ENCODE peak calls at places on chromosome 7, in six cellular contexts. N is epithelial cell of esophagus, Y is myocyte, H is amniotic epithelial cell, V is naive B cell, X is endothelial cell. F is an unnamed sample.

GRCh38 chr7:5222861-5223411 is 32.9 kb downstream of the WIPI2 start:
- DNase-seq in N (no peak), Y (no peak), H (no peak), V (no peak), X (no peak), F (no peak)

GRCh38 chr7:128115326-128115820 is 84.1 kb upstream of the LRRC4 start:
- DNase-seq in N (peak; percentile 79), Y (peak; percentile 51), H (no peak), V (no peak), X (no peak), F (no peak)

GRCh38 chr7:100444311-100445278 is 8.3 kb upstream of the PPP1R35 start:
- DNase-seq in N (no peak), Y (no peak), H (peak; percentile 73), V (no peak), X (peak; percentile 56), F (no peak)

GRCh38 chr7:140641532-140642191 is 1.0 kb upstream of the DENND2A start:
- DNase-seq in N (no peak), Y (no peak), H (no peak), V (no peak), X (no peak), F (no peak)

GRCh38 chr7:103859699-103860098 is 129.8 kb downstream of the RELN start:
- DNase-seq in N (no peak), Y (no peak), H (no peak), V (no peak), X (no peak), F (no peak)

GRCh38 chr7:48635796-48636195 is 288.6 kb upstream of the CDC14C start:
- DNase-seq in N (no peak), Y (peak; percentile 20), H (no peak), V (no peak), X (no peak), F (no peak)

GRCh38 chr7:26388256-26388655 is 96.6 kb downstream of the SNX10 start:
- DNase-seq in N (no peak), Y (no peak), H (no peak), V (no peak), X (no peak), F (no peak)

GRCh38 chr7:907158-907980 is 31.0 kb downstream of the GET4 start:
- DNase-seq in N (no peak), Y (no peak), H (no peak), V (no peak), X (no peak), F (no peak)

GRCh38 chr7:130721486-130722277 is 12.3 kb downstream of the KLF14 start:
- DNase-seq in N (peak; percentile 49), Y (peak; percentile 86), H (peak; percentile 83), V (no peak), X (peak; percentile 80), F (no peak)

GRCh38 chr7:123787227-123788007 is 38.6 kb upstream of the WASL start:
- DNase-seq in N (peak; percentile 84), Y (no peak), H (peak; percentile 46), V (no peak), X (no peak), F (no peak)

GRCh38 chr7:92137531-92137930 is 3.3 kb upstream of the CYP51A1 start:
- DNase-seq in N (no peak), Y (no peak), H (peak; percentile 99), V (no peak), X (no peak), F (no peak)

GRCh38 chr7:43113622-43114450 is 1.4 kb downstream of the HECW1 start:
- DNase-seq in N (no peak), Y (no peak), H (no peak), V (no peak), X (no peak), F (no peak)

GRCh38 chr7:516606-517456 is 2.8 kb downstream of the PDGFA start:
- DNase-seq in N (peak; percentile 82), Y (peak; percentile 85), H (peak; percentile 80), V (no peak), X (no peak), F (no peak)

GRCh38 chr7:122858310-122858709 is 27.9 kb downstream of the CADPS2 start:
- DNase-seq in N (no peak), Y (no peak), H (peak; percentile 11), V (no peak), X (no peak), F (no peak)

GRCh38 chr7:123570390-123571182 is 13.0 kb upstream of the NDUFA5 start:
- DNase-seq in N (peak; percentile 89), Y (no peak), H (no peak), V (no peak), X (no peak), F (no peak)

GRCh38 chr7:34277801-34278195 is 372.5 kb downstream of the BMPER start:
- DNase-seq in N (peak; percentile 19), Y (peak; percentile 24), H (no peak), V (no peak), X (no peak), F (no peak)

GRCh38 chr7:1192171-1192676 is 32.2 kb upstream of the ZFAND2A start:
- DNase-seq in N (peak; percentile 80), Y (no peak), H (peak; percentile 81), V (no peak), X (peak; percentile 46), F (no peak)

GRCh38 chr7:87499494-87499893 is 24.0 kb upstream of the ABCB4 start:
- DNase-seq in N (no peak), Y (no peak), H (no peak), V (no peak), X (no peak), F (no peak)

GRCh38 chr7:142375710-142376313 is 118.0 kb upstream of the PRSS58 start:
- DNase-seq in N (peak; percentile 97), Y (no peak), H (peak; percentile 63), V (no peak), X (peak; percentile 66), F (no peak)

GRCh38 chr7:98358706-98359105 is 42.2 kb downstream of the BAIAP2L1 start:
- DNase-seq in N (no peak), Y (no peak), H (no peak), V (no peak), X (no peak), F (no peak)

GRCh38 chr7:105766421-105767191 is 109.8 kb downstream of the ATXN7L1 start:
- DNase-seq in N (no peak), Y (no peak), H (no peak), V (no peak), X (no peak), F (no peak)

GRCh38 chr7:25643285-25643684 is 415.0 kb upstream of the NPVF start:
- DNase-seq in N (no peak), Y (no peak), H (no peak), V (no peak), X (no peak), F (no peak)

GRCh38 chr7:153043440-153043839 is 283.9 kb downstream of the ACTR3B start:
- DNase-seq in N (no peak), Y (no peak), H (no peak), V (no peak), X (no peak), F (no peak)

GRCh38 chr7:51374936-51375335 is 58.3 kb upstream of the COBL start:
- DNase-seq in N (no peak), Y (no peak), H (no peak), V (no peak), X (no peak), F (no peak)

GRCh38 chr7:96052289-96052688 is 269.6 kb downstream of the SLC25A13 start:
- DNase-seq in N (no peak), Y (no peak), H (no peak), V (no peak), X (no peak), F (no peak)

GRCh38 chr7:2635810-2636701 is 4.3 kb downstream of the TTYH3 start:
- DNase-seq in N (no peak), Y (peak; percentile 66), H (peak; percentile 51), V (no peak), X (no peak), F (no peak)

GRCh38 chr7:5448378-5449042 is 24.9 kb upstream of the TNRC18 start:
- DNase-seq in N (peak; percentile 71), Y (no peak), H (no peak), V (no peak), X (no peak), F (no peak)

GRCh38 chr7:101714097-101714496 is 85.0 kb upstream of the MYL10 start:
- DNase-seq in N (no peak), Y (no peak), H (no peak), V (no peak), X (no peak), F (no peak)

GRCh38 chr7:17619194-17619818 is 320.9 kb downstream of the AHR start:
- DNase-seq in N (no peak), Y (no peak), H (no peak), V (no peak), X (no peak), F (no peak)

GRCh38 chr7:139321071-139321745 is 19.9 kb upstream of the FMC1 start:
- DNase-seq in N (peak; percentile 51), Y (peak; percentile 63), H (peak; percentile 59), V (no peak), X (no peak), F (no peak)

GRCh38 chr7:150399861-150400778 is 21.0 kb downstream of the ZNF775 start:
- DNase-seq in N (peak; percentile 80), Y (no peak), H (peak; percentile 59), V (no peak), X (no peak), F (no peak)

GRCh38 chr7:15407910-15408309 is 153.9 kb downstream of the AGMO start:
- DNase-seq in N (no peak), Y (no peak), H (peak; percentile 86), V (no peak), X (no peak), F (no peak)

GRCh38 chr7:116591202-116592040 is 66.6 kb downstream of the CAV1 start:
- DNase-seq in N (peak; percentile 46), Y (peak; percentile 59), H (peak; percentile 21), V (no peak), X (no peak), F (no peak)

GRCh38 chr7:137760111-137760510 is 86.7 kb downstream of the DGKI start:
- DNase-seq in N (no peak), Y (no peak), H (peak; percentile 53), V (no peak), X (no peak), F (no peak)

GRCh38 chr7:41994046-41994745 is 242.8 kb downstream of the GLI3 start:
- DNase-seq in N (no peak), Y (no peak), H (peak; percentile 18), V (no peak), X (no peak), F (no peak)

GRCh38 chr7:2116086-2116810 is 116.5 kb downstream of the MAD1L1 start:
- DNase-seq in N (peak; percentile 88), Y (peak; percentile 81), H (peak; percentile 74), V (no peak), X (no peak), F (no peak)

GRCh38 chr7:130941322-130942210 is 207.6 kb upstream of the KLF14 start:
- DNase-seq in N (peak; percentile 67), Y (peak; percentile 89), H (peak; percentile 75), V (no peak), X (no peak), F (no peak)

GRCh38 chr7:87604264-87604663 is 3.6 kb upstream of the ABCB1 start:
- DNase-seq in N (no peak), Y (no peak), H (no peak), V (no peak), X (no peak), F (no peak)

F was measured in stimulated activated CD4-positive, alpha-beta T cell treated with anti-CD3 and anti-CD28 coated beads, Interleukin-15, amount 100 ng/mL, for 1 hour.